ENCODE peak calls at places on chromosomes 7 and 10, in eight cellular contexts. U, J, A, D, K, Z, R and E are unnamed samples.

GRCh38 chr10:131186547-131187253 is 124.8 kb downstream of the TCERG1L start:
- DNase-seq in U (peak; percentile 50), J (no peak), A (no peak), D (no peak), K (no peak), Z (no peak), R (no peak), E (no peak)

GRCh38 chr10:118844731-118845573 is 90.2 kb upstream of the CACUL1 start:
- DNase-seq in U (no peak), J (no peak), A (no peak), D (no peak), K (peak; percentile 75), Z (peak; percentile 20), R (no peak), E (no peak)

GRCh38 chr7:82429408-82429807 is 14.2 kb downstream of the CACNA2D1 start:
- DNase-seq in U (no peak), J (no peak), A (no peak), D (peak; percentile 10), K (no peak), Z (no peak), R (no peak), E (no peak)

GRCh38 chr10:124428207-124428777 is 9.6 kb upstream of the OAT start:
- DNase-seq in U (no peak), J (no peak), A (no peak), D (no peak), K (no peak), Z (peak; percentile 14), R (no peak), E (no peak)

GRCh38 chr7:155073922-155074321 is 3.8 kb downstream of the HTR5A start:
- DNase-seq in U (no peak), J (no peak), A (no peak), D (no peak), K (no peak), Z (no peak), R (no peak), E (no peak)

GRCh38 chr7:108413782-108414492 is 42.3 kb downstream of the NRCAM start:
- DNase-seq in U (no peak), J (peak; percentile 30), A (no peak), D (peak; percentile 90), K (peak; percentile 64), Z (no peak), R (no peak), E (no peak)

GRCh38 chr10:132932461-132933307 is 9.7 kb downstream of the CFAP46 start:
- DNase-seq in U (peak; percentile 48), J (no peak), A (no peak), D (no peak), K (no peak), Z (no peak), R (no peak), E (no peak)

GRCh38 chr10:131818510-131819234 is 82.1 kb upstream of the PPP2R2D start:
- DNase-seq in U (peak; percentile 52), J (peak; percentile 8), A (no peak), D (no peak), K (no peak), Z (no peak), R (no peak), E (peak; percentile 46)

GRCh38 chr10:64396105-64396504 is 874.9 kb downstream of the REEP3 start:
- DNase-seq in U (no peak), J (no peak), A (no peak), D (peak; percentile 53), K (peak; percentile 2), Z (peak; percentile 75), R (no peak), E (no peak)

GRCh38 chr7:30920021-30920583 is 8.4 kb downstream of the AQP1 start:
- DNase-seq in U (peak; percentile 30), J (peak; percentile 5), A (peak; percentile 9), D (no peak), K (no peak), Z (peak; percentile 45), R (no peak), E (no peak)

GRCh38 chr10:107915277-107915634 is 750.8 kb upstream of the SORCS1 start:
- DNase-seq in U (no peak), J (no peak), A (no peak), D (no peak), K (peak; percentile 55), Z (peak; percentile 19), R (peak; percentile 13), E (no peak)

GRCh38 chr10:91389636-91390512 is 20.3 kb upstream of the HECTD2 start:
- DNase-seq in U (no peak), J (no peak), A (no peak), D (peak; percentile 38), K (peak; percentile 57), Z (peak; percentile 71), R (peak; percentile 50), E (no peak)

GRCh38 chr10:31774291-31774900 is 154.2 kb downstream of the ARHGAP12 start:
- DNase-seq in U (no peak), J (no peak), A (no peak), D (no peak), K (no peak), Z (no peak), R (no peak), E (no peak)

GRCh38 chr10:114631678-114632417 is 26.2 kb downstream of the ABLIM1 start:
- DNase-seq in U (peak; percentile 72), J (peak; percentile 57), A (peak; percentile 57), D (no peak), K (no peak), Z (no peak), R (peak; percentile 38), E (peak; percentile 64)

GRCh38 chr7:146772581-146772980 is 656.0 kb downstream of the CNTNAP2 start:
- DNase-seq in U (no peak), J (peak; percentile 78), A (no peak), D (no peak), K (no peak), Z (peak; percentile 4), R (no peak), E (no peak)

GRCh38 chr10:76559889-76560215 is 1077.8 kb downstream of the KCNMA1 start:
- DNase-seq in U (no peak), J (no peak), A (no peak), D (no peak), K (no peak), Z (no peak), R (no peak), E (no peak)

GRCh38 chr7:85156661-85157213 is 30.1 kb downstream of the SEMA3D start:
- DNase-seq in U (no peak), J (no peak), A (no peak), D (no peak), K (no peak), Z (no peak), R (no peak), E (no peak)

GRCh38 chr10:52662255-52662654 is 110.3 kb downstream of the MBL2 start:
- DNase-seq in U (no peak), J (no peak), A (no peak), D (no peak), K (no peak), Z (no peak), R (no peak), E (no peak)

DNA sequence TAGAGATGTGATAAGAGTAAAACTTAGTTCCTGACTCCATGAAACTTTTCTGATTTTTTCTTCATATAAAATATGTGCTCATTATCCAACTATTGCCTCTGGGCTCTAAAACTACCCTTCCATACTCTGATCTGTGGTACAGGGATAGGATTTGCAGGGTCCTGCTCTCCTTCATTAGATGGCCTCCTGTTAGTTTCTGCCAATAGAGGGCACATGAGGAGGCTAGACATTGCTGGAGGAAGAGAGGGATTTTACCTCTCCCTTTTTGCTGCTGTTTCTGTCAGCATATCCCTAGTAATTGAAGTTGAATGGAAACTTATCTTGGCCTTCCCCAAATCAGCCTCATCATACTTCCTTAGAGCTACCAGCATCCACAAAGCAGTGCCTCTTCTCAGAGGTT is 269.4 kb downstream of the NXPH1 start:
- DNase-seq in U (no peak), J (no peak), A (no peak), D (no peak), K (no peak), Z (no peak), R (no peak), E (no peak)
- TF ChIP-seq CTCF in U (no peak), J (no peak), A (no peak), D (no peak), K (no peak), Z (no peak), R (no peak), E (no peak)

GRCh38 chr7:5302577-5302976 is 19.8 kb downstream of the SLC29A4 start:
- DNase-seq in U (no peak), J (no peak), A (no peak), D (no peak), K (no peak), Z (no peak), R (no peak), E (no peak)
- TF ChIP-seq CTCF in U (no peak), J (no peak), A (no peak), D (no peak), K (peak; percentile 2), Z (no peak), R (no peak), E (no peak)

GRCh38 chr10:103605359-103606156 is 112.1 kb downstream of the NEURL1 start:
- DNase-seq in U (no peak), J (peak; percentile 77), A (peak; percentile 60), D (peak; percentile 60), K (peak; percentile 25), Z (peak; percentile 48), R (peak; percentile 81), E (peak; percentile 88)
- TF ChIP-seq CTCF in U (peak; percentile 73), J (peak; percentile 75), A (peak; percentile 74), D (peak; percentile 89), K (peak; percentile 77), Z (peak; percentile 63), R (peak; percentile 51), E (peak; percentile 69)

GRCh38 chr10:104121485-104122272 is at the start of gene SFR1:
- DNase-seq in U (peak; percentile 99), J (peak; percentile 99), A (peak; percentile 99), D (peak; percentile 98), K (peak; percentile 93), Z (peak; percentile 96), R (peak; percentile 93), E (peak; percentile 98)

GRCh38 chr10:104120903-104121484 is 977 bp upstream of the SFR1 start:
- DNase-seq in U (peak; percentile 95), J (peak; percentile 80), A (peak; percentile 93), D (peak; percentile 98), K (peak; percentile 99), Z (peak; percentile 93), R (peak; percentile 64), E (peak; percentile 97)

GRCh38 chr10:104122273-104123107 is 519 bp downstream of the SFR1 start:
- DNase-seq in U (no peak), J (no peak), A (no peak), D (no peak), K (no peak), Z (no peak), R (no peak), E (no peak)

GRCh38 chr10:104120512-104120902 is 1.5 kb upstream of the SFR1 start:
- DNase-seq in U (no peak), J (no peak), A (no peak), D (no peak), K (no peak), Z (no peak), R (no peak), E (no peak)

DNA sequence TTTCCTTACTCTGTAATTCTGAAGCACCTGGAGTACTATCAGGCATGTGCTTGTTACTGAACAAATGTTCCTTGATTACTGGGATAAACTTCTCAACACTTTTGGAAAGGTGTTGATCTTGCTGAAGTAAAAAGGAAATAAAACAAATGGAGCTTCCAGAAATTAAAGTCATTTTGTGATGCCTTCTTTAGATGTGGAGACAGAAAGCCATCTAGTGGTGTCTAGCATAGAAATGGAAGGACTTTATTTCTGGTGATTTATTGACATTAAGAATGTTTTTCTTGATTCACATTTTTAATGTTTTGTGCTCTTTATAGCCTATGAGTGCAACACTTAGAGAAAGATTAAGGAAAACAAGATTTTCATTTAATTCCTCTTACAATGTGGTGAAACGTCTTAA is 1.4 kb downstream of the SFR1 start:
- DNase-seq in U (no peak), J (no peak), A (no peak), D (no peak), K (peak; percentile 50), Z (peak; percentile 45), R (peak; percentile 11), E (no peak)
- TF ChIP-seq CTCF in U (no peak), J (no peak), A (peak; percentile 13), D (peak; percentile 33), K (peak; percentile 20), Z (peak; percentile 68), R (peak; percentile 22), E (peak; percentile 37)